ENCODE peak calls at places on chromosomes 2 and 18, in four cellular contexts. One of them, this sample, is unnamed.

GRCh38 chr2:236972491-236973379 is 113.0 kb upstream of the COPS8 start:
- DNase-seq in body of pancreas: peak; percentile 35
- DNase-seq in kidney: no peak
- DNase-seq in spleen: peak; percentile 70
- DNase-seq in this sample: no peak

GRCh38 chr18:73785276-73785675 is 362.4 kb downstream of the FBXO15 start:
- DNase-seq in spleen: no peak
- DNase-seq in body of pancreas: no peak
- DNase-seq in kidney: no peak
- DNase-seq in this sample: no peak

GRCh38 chr18:22703883-22704626 is 229.1 kb upstream of the RBBP8 start:
- DNase-seq in body of pancreas: peak; percentile 30
- DNase-seq in kidney: no peak
- DNase-seq in spleen: no peak
- DNase-seq in this sample: peak; percentile 16

GRCh38 chr2:205740381-205740780 is 58.1 kb downstream of the NRP2 start:
- DNase-seq in kidney: no peak
- DNase-seq in body of pancreas: no peak
- DNase-seq in spleen: no peak
- DNase-seq in this sample: no peak

GRCh38 chr18:46755315-46756171 is 1.3 kb downstream of the ST8SIA5 start:
- DNase-seq in kidney: no peak
- DNase-seq in spleen: no peak
- DNase-seq in body of pancreas: no peak
- DNase-seq in this sample: no peak

GRCh38 chr2:108217211-108217610 is 22.6 kb upstream of the SULT1C3 start:
- DNase-seq in kidney: no peak
- DNase-seq in spleen: no peak
- DNase-seq in body of pancreas: no peak
- DNase-seq in this sample: no peak

GRCh38 chr18:9147440-9148238 is 11.1 kb downstream of the ANKRD12 start:
- DNase-seq in spleen: no peak
- DNase-seq in body of pancreas: peak; percentile 42
- DNase-seq in kidney: no peak
- DNase-seq in this sample: no peak

GRCh38 chr2:172233947-172234715 is 131.4 kb upstream of the DLX2 start:
- DNase-seq in kidney: no peak
- DNase-seq in spleen: no peak
- DNase-seq in body of pancreas: no peak
- DNase-seq in this sample: no peak

GRCh38 chr2:74707837-74708236 is 53.8 kb downstream of the SEMA4F start:
- DNase-seq in spleen: no peak
- DNase-seq in kidney: no peak
- DNase-seq in body of pancreas: no peak
- DNase-seq in this sample: no peak

GRCh38 chr2:203751886-203752285 is 45.4 kb downstream of the CD28 start:
- DNase-seq in body of pancreas: no peak
- DNase-seq in kidney: no peak
- DNase-seq in spleen: no peak
- DNase-seq in this sample: no peak

GRCh38 chr2:28469304-28469703 is 26.6 kb upstream of the PLB1 start:
- DNase-seq in body of pancreas: no peak
- DNase-seq in kidney: no peak
- DNase-seq in spleen: peak; percentile 58
- DNase-seq in this sample: no peak

GRCh38 chr2:225017713-225018112 is 24.6 kb downstream of the DOCK10 start:
- DNase-seq in kidney: no peak
- DNase-seq in spleen: no peak
- DNase-seq in body of pancreas: no peak
- DNase-seq in this sample: no peak

GRCh38 chr2:239259603-239260298 is 141.1 kb downstream of the HDAC4 start:
- DNase-seq in kidney: no peak
- DNase-seq in spleen: peak; percentile 72
- DNase-seq in body of pancreas: peak; percentile 3
- DNase-seq in this sample: no peak

GRCh38 chr2:182954789-182955188 is 83.5 kb downstream of the NCKAP1 start:
- DNase-seq in spleen: no peak
- DNase-seq in body of pancreas: no peak
- DNase-seq in kidney: no peak
- DNase-seq in this sample: no peak

GRCh38 chr2:74982581-74982980 is 24.1 kb downstream of the POLE4 start:
- DNase-seq in body of pancreas: no peak
- DNase-seq in spleen: no peak
- DNase-seq in kidney: no peak
- DNase-seq in this sample: no peak

GRCh38 chr2:241848761-241849615 is 9.7 kb downstream of the PDCD1 start:
- DNase-seq in body of pancreas: no peak
- DNase-seq in spleen: peak; percentile 73
- DNase-seq in kidney: no peak
- DNase-seq in this sample: no peak

GRCh38 chr2:191049728-191050639 is 36.0 kb upstream of the STAT1 start:
- DNase-seq in spleen: no peak
- DNase-seq in body of pancreas: no peak
- DNase-seq in kidney: no peak
- DNase-seq in this sample: no peak

GRCh38 chr2:180985771-180986395 is 5.5 kb downstream of the UBE2E3 start:
- DNase-seq in spleen: no peak
- DNase-seq in kidney: no peak
- DNase-seq in body of pancreas: no peak
- DNase-seq in this sample: no peak

GRCh38 chr18:9810216-9810804 is 75.5 kb upstream of the TXNDC2 start:
- DNase-seq in spleen: no peak
- DNase-seq in body of pancreas: no peak
- DNase-seq in kidney: no peak
- DNase-seq in this sample: no peak

GRCh38 chr2:66717491-66717890 is 282.6 kb downstream of the MEIS1 start:
- DNase-seq in kidney: no peak
- DNase-seq in spleen: no peak
- DNase-seq in body of pancreas: no peak
- DNase-seq in this sample: no peak

GRCh38 chr2:102604754-102605153 is 14.6 kb upstream of the SLC9A2 start:
- DNase-seq in spleen: no peak
- DNase-seq in kidney: no peak
- DNase-seq in body of pancreas: no peak
- DNase-seq in this sample: no peak

GRCh38 chr2:159508140-159508539 is 108.2 kb downstream of the BAZ2B start:
- DNase-seq in body of pancreas: no peak
- DNase-seq in spleen: no peak
- DNase-seq in kidney: no peak
- DNase-seq in this sample: no peak

DNA sequence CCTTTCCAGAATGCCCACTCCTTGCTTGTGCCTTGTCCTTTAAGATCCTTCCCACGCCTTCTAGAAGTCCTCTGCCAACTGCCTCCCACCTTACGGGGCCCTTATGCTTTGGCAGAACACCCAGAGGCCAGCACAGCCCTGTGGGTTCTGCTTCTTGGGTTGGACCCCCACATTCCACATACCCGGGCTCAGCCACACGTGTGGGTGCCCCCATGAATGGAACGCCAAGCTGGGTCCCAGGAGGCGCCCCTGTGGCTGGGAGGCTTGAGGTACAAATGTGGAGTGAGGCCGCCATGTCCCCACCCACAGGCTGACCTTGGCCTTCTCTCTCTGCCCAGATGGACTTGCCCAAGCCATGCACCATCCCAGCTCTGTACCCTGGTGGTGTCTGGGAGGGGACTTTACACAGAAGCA is 74.2 kb downstream of the STPG4 start:
- DNase-seq in body of pancreas: no peak
- DNase-seq in kidney: no peak
- DNase-seq in spleen: peak; percentile 59
- DNase-seq in this sample: no peak
- H3K4me1 ChIP-seq in body of pancreas: peaks cover 48% of the 10 kb centered on the region
- H3K4me1 ChIP-seq in kidney: peaks cover 19% of the 10 kb centered on the region
- H3K4me1 ChIP-seq in spleen: peaks cover 12% of the 10 kb centered on the region
- H3K4me1 ChIP-seq in this sample: peaks cover 11% of the 10 kb centered on the region

GRCh38 chr2:2717406-2717805 is 386.3 kb upstream of the MYT1L start:
- DNase-seq in spleen: no peak
- DNase-seq in body of pancreas: no peak
- DNase-seq in kidney: no peak
- DNase-seq in this sample: no peak
- H3K9me3 ChIP-seq in spleen: no peaks in the 10 kb centered on the region
- H3K9me3 ChIP-seq in body of pancreas: no peaks in the 10 kb centered on the region
- H3K9me3 ChIP-seq in kidney: no peaks in the 10 kb centered on the region
- H3K9me3 ChIP-seq in this sample: no peaks in the 10 kb centered on the region

DNA sequence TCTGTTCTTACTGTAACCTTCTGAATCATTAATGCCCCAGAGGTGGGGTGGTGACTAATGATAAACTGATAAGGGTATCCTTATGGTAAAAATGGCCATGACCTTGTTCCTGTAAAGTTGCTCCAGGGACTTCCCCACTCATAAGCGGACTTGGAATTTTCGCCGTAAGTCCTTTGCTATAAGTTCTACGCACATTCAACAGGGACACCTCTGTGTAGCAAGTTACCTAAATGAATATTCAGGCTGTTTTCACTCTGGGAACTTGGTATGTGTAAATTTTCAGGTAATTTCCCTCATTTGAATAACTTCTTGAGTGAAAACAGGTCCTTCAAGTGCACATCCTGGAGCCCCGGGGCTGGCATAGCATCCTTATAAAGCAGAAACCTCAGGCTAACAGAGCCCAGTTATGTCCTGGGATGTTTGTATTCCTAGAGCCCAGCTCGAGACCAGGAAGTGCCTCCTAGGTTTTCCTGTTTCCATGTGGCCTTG is 9.4 kb upstream of the AGFG1 start:
- DNase-seq in kidney: no peak
- DNase-seq in body of pancreas: no peak
- DNase-seq in spleen: no peak
- DNase-seq in this sample: no peak
- H3K4me3 ChIP-seq in kidney: no peak overlapping the region
- H3K4me3 ChIP-seq in body of pancreas: no peak overlapping the region
- H3K4me3 ChIP-seq in spleen: no peak overlapping the region
- H3K4me3 ChIP-seq in this sample: no peak overlapping the region

GRCh38 chr2:13942111-13942510 is 690.4 kb upstream of the LRATD1 start:
- DNase-seq in body of pancreas: no peak
- DNase-seq in spleen: no peak
- DNase-seq in kidney: no peak
- DNase-seq in this sample: no peak
- H3K4me1 ChIP-seq in body of pancreas: no peaks in the 10 kb centered on the region
- H3K4me1 ChIP-seq in spleen: no peaks in the 10 kb centered on the region
- H3K4me1 ChIP-seq in kidney: no peaks in the 10 kb centered on the region
- H3K4me1 ChIP-seq in this sample: no peaks in the 10 kb centered on the region

DNA sequence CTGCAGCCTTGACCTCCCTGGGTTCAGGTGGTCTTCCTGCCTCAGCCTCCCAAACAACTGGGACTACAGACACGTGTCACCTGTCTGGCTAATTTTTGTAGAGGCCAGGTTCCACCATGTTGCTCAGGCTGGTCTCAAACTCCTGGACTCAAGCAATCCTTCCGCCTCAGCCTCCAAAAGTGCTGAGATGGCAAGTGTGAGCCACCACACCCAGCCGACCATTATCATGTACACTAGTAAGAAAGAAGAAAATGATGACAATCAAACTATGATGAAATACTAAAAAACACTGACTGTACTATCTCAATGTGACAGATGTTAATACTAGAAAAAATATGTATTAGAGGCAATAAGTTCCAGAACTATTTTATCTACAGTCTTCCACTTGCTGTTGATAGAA is 420.9 kb downstream of the TRIB2 start:
- DNase-seq in body of pancreas: no peak
- DNase-seq in spleen: no peak
- DNase-seq in kidney: no peak
- DNase-seq in this sample: no peak
- H3K9me3 ChIP-seq in body of pancreas: no peaks in the 10 kb centered on the region
- H3K9me3 ChIP-seq in spleen: no peaks in the 10 kb centered on the region
- H3K9me3 ChIP-seq in kidney: no peaks in the 10 kb centered on the region
- H3K9me3 ChIP-seq in this sample: no peaks in the 10 kb centered on the region

DNA sequence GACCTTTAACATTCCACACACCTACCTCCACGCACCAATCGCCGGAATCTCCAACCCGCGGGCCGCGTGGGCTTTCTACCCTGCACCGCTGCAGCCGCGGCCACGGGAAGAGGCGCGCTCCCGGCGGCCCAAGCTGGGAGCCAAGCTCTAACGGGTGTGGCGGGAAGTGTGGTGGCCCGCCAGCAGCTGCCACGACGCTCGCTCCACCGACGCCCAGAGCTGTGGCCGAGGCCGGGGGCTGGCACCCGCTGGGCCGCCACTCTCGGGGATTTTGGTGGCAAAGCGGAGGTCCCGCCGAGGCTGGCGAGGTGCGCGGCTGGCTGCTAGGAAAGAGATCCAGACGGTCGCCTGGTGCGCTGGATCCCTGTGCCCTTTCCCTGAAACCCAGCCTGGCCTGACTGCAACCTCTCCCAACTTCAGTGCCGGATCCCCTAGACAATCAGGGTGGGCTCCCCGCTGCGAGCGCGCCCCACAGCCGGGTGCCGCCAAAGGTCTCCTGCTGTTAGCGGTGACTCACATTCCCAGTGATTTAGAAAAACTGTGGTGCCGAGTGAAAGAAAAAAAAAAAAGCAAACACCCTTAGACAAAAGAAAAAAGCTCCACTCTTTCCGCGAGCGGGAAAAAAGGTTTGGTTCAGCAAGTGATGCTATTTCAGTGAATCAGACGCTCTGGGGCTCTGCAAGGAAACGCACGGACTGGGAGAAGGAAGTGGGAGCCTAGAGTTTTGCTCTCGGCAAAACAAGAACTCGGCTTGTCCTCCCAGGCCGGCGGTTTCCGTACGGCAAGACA is 2.9 kb upstream of the BCL2L11 start:
- DNase-seq in kidney: peak; percentile 77
- DNase-seq in spleen: peak; percentile 84
- DNase-seq in body of pancreas: peak; percentile 46
- DNase-seq in this sample: no peak
- H3K4me3 ChIP-seq in kidney: peak overlapping the region; percentile 63
- H3K4me3 ChIP-seq in spleen: peak overlapping the region; percentile 81
- H3K4me3 ChIP-seq in body of pancreas: no peak overlapping the region
- H3K4me3 ChIP-seq in this sample: peak overlapping the region; percentile 35

This sample was measured in iPS DF 6.9.